ENCODE peak calls at places on chromosomes 13 and 19, in five cellular contexts. One of them, this sample, is unnamed.

GRCh38 chr13:51643882-51644281 is 59.6 kb downstream of the WDFY2 start:
- DNase-seq in H7: no peak
- DNase-seq in tibial artery: no peak
- DNase-seq in esophagus muscularis mucosa: no peak
- DNase-seq in CD8-positive, alpha-beta T cell: no peak
- DNase-seq in this sample: no peak

GRCh38 chr13:99431927-99432636 is 69.2 kb upstream of the TM9SF2 start:
- DNase-seq in H7: peak; percentile 46
- DNase-seq in tibial artery: no peak
- DNase-seq in esophagus muscularis mucosa: no peak
- DNase-seq in CD8-positive, alpha-beta T cell: no peak
- DNase-seq in this sample: no peak

GRCh38 chr13:98798849-98799645 is 46.6 kb upstream of the SLC15A1 start:
- DNase-seq in H7: no peak
- DNase-seq in tibial artery: no peak
- DNase-seq in esophagus muscularis mucosa: no peak
- DNase-seq in CD8-positive, alpha-beta T cell: no peak
- DNase-seq in this sample: no peak

GRCh38 chr19:34644991-34645461 is 31.9 kb downstream of the SCGB2B2 start:
- DNase-seq in H7: no peak
- DNase-seq in tibial artery: no peak
- DNase-seq in esophagus muscularis mucosa: no peak
- DNase-seq in CD8-positive, alpha-beta T cell: no peak
- DNase-seq in this sample: no peak

GRCh38 chr19:44356383-44357111 is at the start of gene ZNF112:
- DNase-seq in H7: peak; percentile 58
- DNase-seq in tibial artery: peak; percentile 93
- DNase-seq in esophagus muscularis mucosa: peak; percentile 94
- DNase-seq in CD8-positive, alpha-beta T cell: no peak
- DNase-seq in this sample: peak; percentile 93

GRCh38 chr13:105969761-105970160 is 565.7 kb downstream of the EFNB2 start:
- DNase-seq in H7: no peak
- DNase-seq in tibial artery: no peak
- DNase-seq in esophagus muscularis mucosa: peak; percentile 55
- DNase-seq in CD8-positive, alpha-beta T cell: no peak
- DNase-seq in this sample: no peak

GRCh38 chr13:22848539-22849052 is 332.2 kb upstream of the SGCG start:
- DNase-seq in H7: peak; percentile 85
- DNase-seq in tibial artery: no peak
- DNase-seq in esophagus muscularis mucosa: no peak
- DNase-seq in CD8-positive, alpha-beta T cell: no peak
- DNase-seq in this sample: no peak

GRCh38 chr13:28320884-28321574 is 173.9 kb downstream of the FLT1 start:
- DNase-seq in H7: no peak
- DNase-seq in tibial artery: no peak
- DNase-seq in esophagus muscularis mucosa: no peak
- DNase-seq in CD8-positive, alpha-beta T cell: no peak
- DNase-seq in this sample: no peak

GRCh38 chr13:100269837-100270236 is 180.9 kb downstream of the PCCA start:
- DNase-seq in H7: no peak
- DNase-seq in tibial artery: peak; percentile 73
- DNase-seq in esophagus muscularis mucosa: no peak
- DNase-seq in CD8-positive, alpha-beta T cell: no peak
- DNase-seq in this sample: peak; percentile 71

DNA sequence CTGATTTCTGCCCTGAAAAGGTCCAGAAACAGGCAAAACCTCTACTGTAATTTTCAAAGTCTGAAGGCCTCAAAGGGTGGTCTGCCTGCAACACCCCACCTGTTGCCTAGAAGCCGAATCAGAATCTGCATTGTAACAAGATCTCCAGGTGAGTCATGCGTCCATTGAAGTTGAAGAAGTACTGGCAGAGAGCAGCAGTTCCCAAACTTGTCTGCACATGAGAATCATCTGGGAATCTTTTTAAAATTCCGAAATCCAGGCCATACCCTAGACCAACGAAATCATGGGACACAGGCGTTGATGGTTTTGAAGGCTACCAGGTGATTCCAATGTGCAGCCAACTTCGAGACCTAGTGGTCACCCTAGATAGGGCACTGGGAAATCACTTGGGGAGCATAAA is 16.0 kb upstream of the CLN5 start:
- DNase-seq in H7: no peak
- DNase-seq in tibial artery: no peak
- DNase-seq in esophagus muscularis mucosa: no peak
- DNase-seq in CD8-positive, alpha-beta T cell: no peak
- DNase-seq in this sample: no peak
- H3K4me3 ChIP-seq in H7: no peak overlapping the region
- H3K4me3 ChIP-seq in tibial artery: no peak overlapping the region
- H3K4me3 ChIP-seq in esophagus muscularis mucosa: no peak overlapping the region
- H3K4me3 ChIP-seq in CD8-positive, alpha-beta T cell: no peak overlapping the region
- H3K4me3 ChIP-seq in this sample: no peak overlapping the region

GRCh38 chr19:49812452-49812996 is 568 bp downstream of the FUZ start:
- DNase-seq in H7: no peak
- DNase-seq in tibial artery: no peak
- DNase-seq in esophagus muscularis mucosa: no peak
- DNase-seq in CD8-positive, alpha-beta T cell: no peak
- DNase-seq in this sample: no peak
- H3K4me3 ChIP-seq in H7: peak overlapping the region; percentile 52
- H3K4me3 ChIP-seq in tibial artery: peak overlapping the region; percentile 59
- H3K4me3 ChIP-seq in esophagus muscularis mucosa: peak overlapping the region; percentile 68
- H3K4me3 ChIP-seq in CD8-positive, alpha-beta T cell: peak overlapping the region; percentile 84
- H3K4me3 ChIP-seq in this sample: peak overlapping the region; percentile 72

GRCh38 chr19:46605356-46605821 is 4.3 kb downstream of the CALM3 start:
- DNase-seq in H7: peak; percentile 32
- DNase-seq in tibial artery: peak; percentile 79
- DNase-seq in esophagus muscularis mucosa: no peak
- DNase-seq in CD8-positive, alpha-beta T cell: no peak
- DNase-seq in this sample: peak; percentile 54

GRCh38 chr19:46603195-46603637 is 2.1 kb downstream of the CALM3 start:
- DNase-seq in H7: peak; percentile 51
- DNase-seq in tibial artery: peak; percentile 71
- DNase-seq in esophagus muscularis mucosa: no peak
- DNase-seq in CD8-positive, alpha-beta T cell: no peak
- DNase-seq in this sample: no peak

GRCh38 chr19:46603752-46604241 is 2.7 kb downstream of the CALM3 start:
- DNase-seq in H7: peak; percentile 27
- DNase-seq in tibial artery: no peak
- DNase-seq in esophagus muscularis mucosa: no peak
- DNase-seq in CD8-positive, alpha-beta T cell: no peak
- DNase-seq in this sample: peak; percentile 55

GRCh38 chr19:46606019-46606418 is 4.9 kb downstream of the CALM3 start:
- DNase-seq in H7: no peak
- DNase-seq in tibial artery: no peak
- DNase-seq in esophagus muscularis mucosa: no peak
- DNase-seq in CD8-positive, alpha-beta T cell: no peak
- DNase-seq in this sample: peak; percentile 59

DNA sequence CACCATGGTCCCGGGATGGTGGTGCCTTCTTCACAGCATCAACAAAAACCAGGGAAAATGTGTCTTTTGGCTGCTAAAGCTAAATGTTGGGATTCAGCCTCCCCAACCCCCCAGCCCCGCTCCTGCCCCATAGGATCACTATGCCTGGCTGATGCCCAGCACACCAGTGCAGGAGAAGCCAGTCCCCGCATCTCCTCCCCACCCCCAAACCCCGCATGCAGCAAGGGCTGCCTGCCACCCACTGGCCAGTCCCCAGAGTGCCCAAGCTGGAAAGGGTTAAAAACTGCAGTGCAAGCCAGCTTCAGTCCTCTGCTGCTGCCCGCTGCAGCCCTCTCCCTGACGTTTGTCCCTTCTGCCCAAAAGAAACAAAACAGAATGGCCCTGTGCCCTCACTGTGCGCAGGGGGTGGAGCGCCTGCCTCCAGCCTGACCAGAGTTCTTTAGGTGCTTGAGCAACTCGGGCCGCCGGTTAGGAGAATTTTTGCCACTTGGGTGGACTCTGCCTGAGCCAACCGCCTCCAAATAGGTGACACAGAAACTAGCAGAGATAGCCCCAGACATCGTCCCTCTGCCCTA is 3.7 kb downstream of the CALM3 start:
- DNase-seq in H7: peak; percentile 57
- DNase-seq in tibial artery: peak; percentile 94
- DNase-seq in esophagus muscularis mucosa: no peak
- DNase-seq in CD8-positive, alpha-beta T cell: no peak
- DNase-seq in this sample: peak; percentile 66
- H3K4me3 ChIP-seq in H7: no peak overlapping the region
- H3K4me3 ChIP-seq in tibial artery: peak overlapping the region; percentile 99
- H3K4me3 ChIP-seq in esophagus muscularis mucosa: no peak overlapping the region
- H3K4me3 ChIP-seq in CD8-positive, alpha-beta T cell: no peak overlapping the region
- H3K4me3 ChIP-seq in this sample: peak overlapping the region; percentile 5

GRCh38 chr13:109697936-109698335 is 88.4 kb downstream of the IRS2 start:
- DNase-seq in H7: no peak
- DNase-seq in tibial artery: no peak
- DNase-seq in esophagus muscularis mucosa: no peak
- DNase-seq in CD8-positive, alpha-beta T cell: no peak
- DNase-seq in this sample: no peak

GRCh38 chr13:109698779-109699178 is 87.6 kb downstream of the IRS2 start:
- DNase-seq in H7: no peak
- DNase-seq in tibial artery: no peak
- DNase-seq in esophagus muscularis mucosa: no peak
- DNase-seq in CD8-positive, alpha-beta T cell: no peak
- DNase-seq in this sample: no peak

GRCh38 chr13:109703250-109703649 is 83.1 kb downstream of the IRS2 start:
- DNase-seq in H7: no peak
- DNase-seq in tibial artery: no peak
- DNase-seq in esophagus muscularis mucosa: no peak
- DNase-seq in CD8-positive, alpha-beta T cell: no peak
- DNase-seq in this sample: no peak

GRCh38 chr13:109699628-109700071 is 86.7 kb downstream of the IRS2 start:
- DNase-seq in H7: peak; percentile 67
- DNase-seq in tibial artery: no peak
- DNase-seq in esophagus muscularis mucosa: no peak
- DNase-seq in CD8-positive, alpha-beta T cell: no peak
- DNase-seq in this sample: no peak

DNA sequence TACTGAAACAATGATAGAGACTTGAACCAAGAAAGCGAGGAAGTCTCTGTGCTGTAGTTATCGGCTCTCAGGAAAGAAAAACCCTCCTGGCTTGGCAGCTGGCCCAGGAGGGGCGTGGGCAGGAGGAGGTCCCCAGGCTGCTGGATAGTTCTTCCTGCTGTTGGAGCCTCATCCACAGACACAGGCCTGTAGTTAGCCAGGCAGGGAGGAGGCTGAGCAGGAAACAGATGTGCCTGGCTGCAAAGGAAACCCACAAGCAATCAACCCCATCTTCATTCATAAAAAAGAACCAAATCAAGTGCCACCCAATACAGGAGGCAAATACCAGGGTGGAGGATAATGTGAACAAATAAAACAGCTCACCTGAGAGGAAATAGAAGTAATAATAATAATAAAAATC is 86.2 kb downstream of the IRS2 start:
- DNase-seq in H7: no peak
- DNase-seq in tibial artery: peak; percentile 81
- DNase-seq in esophagus muscularis mucosa: no peak
- DNase-seq in CD8-positive, alpha-beta T cell: no peak
- DNase-seq in this sample: peak; percentile 84
- H3K4me3 ChIP-seq in H7: no peak overlapping the region
- H3K4me3 ChIP-seq in tibial artery: no peak overlapping the region
- H3K4me3 ChIP-seq in esophagus muscularis mucosa: no peak overlapping the region
- H3K4me3 ChIP-seq in CD8-positive, alpha-beta T cell: no peak overlapping the region
- H3K4me3 ChIP-seq in this sample: no peak overlapping the region

GRCh38 chr19:18002347-18002850 is 5.6 kb upstream of the ARRDC2 start:
- DNase-seq in H7: peak; percentile 46
- DNase-seq in tibial artery: peak; percentile 77
- DNase-seq in esophagus muscularis mucosa: no peak
- DNase-seq in CD8-positive, alpha-beta T cell: no peak
- DNase-seq in this sample: no peak
- H3K4me3 ChIP-seq in H7: no peak overlapping the region
- H3K4me3 ChIP-seq in tibial artery: peak overlapping the region; percentile 83
- H3K4me3 ChIP-seq in esophagus muscularis mucosa: peak overlapping the region; percentile 82
- H3K4me3 ChIP-seq in CD8-positive, alpha-beta T cell: peak overlapping the region; percentile 65
- H3K4me3 ChIP-seq in this sample: peak overlapping the region; percentile 71

DNA sequence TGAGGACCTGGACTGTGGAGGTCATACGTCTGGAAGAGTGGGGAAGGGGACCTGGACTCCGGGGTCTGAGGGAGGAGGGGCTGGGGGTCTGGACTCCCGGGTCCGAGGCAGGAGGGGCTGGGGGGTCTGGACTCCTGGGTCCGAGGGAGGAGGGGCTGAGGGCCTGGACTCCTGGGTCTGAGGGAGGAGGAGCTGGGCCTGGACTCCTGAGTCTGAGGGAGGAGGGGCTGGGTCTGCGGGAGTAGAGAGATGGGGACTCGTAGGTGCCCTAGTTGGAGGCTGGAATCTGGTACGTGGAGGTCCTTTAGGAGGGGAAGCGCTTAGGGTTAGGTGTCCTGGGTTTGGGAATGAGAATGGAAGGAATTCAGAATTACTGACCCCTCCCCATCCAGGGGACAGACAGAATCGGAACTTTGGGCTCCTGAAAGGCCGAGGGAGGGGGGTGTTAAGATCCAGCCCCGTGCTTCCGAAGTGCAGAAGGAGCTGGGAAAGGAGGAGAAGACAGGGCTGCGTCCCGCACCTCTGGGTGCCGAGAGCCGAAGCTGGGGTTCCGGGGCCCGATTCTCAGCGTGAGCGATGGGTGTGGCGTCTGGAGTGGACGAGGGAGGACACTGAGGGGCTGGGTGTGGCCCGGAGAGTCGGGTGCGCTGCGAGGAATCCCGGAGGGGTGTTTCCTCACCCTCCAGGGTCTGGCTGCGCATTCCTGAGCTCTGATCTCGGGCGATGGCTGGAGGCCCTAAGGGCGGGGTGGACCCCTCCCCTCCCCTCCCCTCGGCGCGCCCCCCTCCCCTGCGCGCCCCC is 608 bp downstream of the MYADM start:
- DNase-seq in H7: peak; percentile 85
- DNase-seq in tibial artery: peak; percentile 80
- DNase-seq in esophagus muscularis mucosa: no peak
- DNase-seq in CD8-positive, alpha-beta T cell: no peak
- DNase-seq in this sample: peak; percentile 89
- H3K4me3 ChIP-seq in H7: peak overlapping the region; percentile 87
- H3K4me3 ChIP-seq in tibial artery: peak overlapping the region; percentile 86
- H3K4me3 ChIP-seq in esophagus muscularis mucosa: peak overlapping the region; percentile 92
- H3K4me3 ChIP-seq in CD8-positive, alpha-beta T cell: peak overlapping the region; percentile 96
- H3K4me3 ChIP-seq in this sample: peak overlapping the region; percentile 93

This sample was measured in sigmoid colon.